ENCODE peak calls at places on chromosomes 2 and 18, in seven cellular contexts. X is adipocyte, O is cardiac muscle cell, P is A549, Z is esophagus squamous epithelium, N is BE2C, E is Panc1. W is an unnamed sample. For H3K4me1, the result is how much of the 10 kb centered on the place peaks cover.

GRCh38 chr2:238420878-238421694 is 5.6 kb upstream of the ASB1 start:
- DNase-seq in X (no peak), O (no peak), P (no peak), Z (no peak), N (no peak), E (no peak), W (no peak)

GRCh38 chr2:222882484-222882928 is 21.7 kb downstream of the ACSL3 start:
- DNase-seq in X (no peak), O (no peak), P (no peak), Z (no peak), N (no peak), E (no peak), W (no peak)

GRCh38 chr2:192007819-192008218 is 160.9 kb upstream of the CAVIN2 start:
- DNase-seq in X (peak), O (peak), P (no peak), Z (no peak), N (no peak), E (no peak), W (no peak)

GRCh38 chr2:199405241-199405640 is 52.5 kb downstream of the SATB2 start:
- DNase-seq in X (peak), O (peak), P (peak), Z (no peak), N (no peak), E (no peak), W (no peak)

GRCh38 chr2:171557363-171557762 is 35.1 kb downstream of the CYBRD1 start:
- DNase-seq in X (no peak), O (no peak), P (no peak), Z (no peak), N (no peak), E (no peak), W (no peak)

GRCh38 chr18:76657911-76658475 is 163.0 kb upstream of the ZNF516 start:
- DNase-seq in X (no peak), O (no peak), P (no peak), Z (no peak), N (no peak), E (no peak), W (no peak)

GRCh38 chr2:105129722-105130232 is 91.9 kb downstream of the MRPS9 start:
- DNase-seq in X (no peak), O (no peak), P (no peak), Z (no peak), N (no peak), E (no peak), W (no peak)

GRCh38 chr2:168480825-168481585 is 24.9 kb downstream of the CERS6 start:
- DNase-seq in X (no peak), O (no peak), P (no peak), Z (no peak), N (no peak), E (no peak), W (no peak)

GRCh38 chr2:234980476-234981187 is 28.8 kb downstream of the SH3BP4 start:
- DNase-seq in X (no peak), O (no peak), P (no peak), Z (no peak), N (no peak), E (no peak), W (peak)

GRCh38 chr2:160156665-160157064 is 43.4 kb downstream of the ITGB6 start:
- DNase-seq in X (no peak), O (no peak), P (peak), Z (no peak), N (no peak), E (no peak), W (no peak)

GRCh38 chr2:95539290-95539689 is 52.5 kb upstream of the TRIM43 start:
- DNase-seq in X (no peak), O (no peak), P (no peak), Z (no peak), N (no peak), E (no peak), W (no peak)

GRCh38 chr2:227292314-227292713 is 32.7 kb upstream of the MFF start:
- DNase-seq in X (no peak), O (no peak), P (no peak), Z (no peak), N (no peak), E (no peak), W (no peak)

GRCh38 chr2:12302140-12302539 is 414.6 kb upstream of the TRIB2 start:
- DNase-seq in X (no peak), O (no peak), P (no peak), Z (no peak), N (no peak), E (no peak), W (no peak)

GRCh38 chr2:238518127-238518827 is 91.5 kb downstream of the ASB1 start:
- DNase-seq in X (peak), O (no peak), P (no peak), Z (no peak), N (no peak), E (no peak), W (no peak)

GRCh38 chr18:68448736-68449135 is 266.2 kb downstream of the TMX3 start:
- DNase-seq in X (no peak), O (no peak), P (no peak), Z (no peak), N (no peak), E (no peak), W (no peak)

GRCh38 chr2:161238559-161239415 is 69.4 kb upstream of the PSMD14 start:
- DNase-seq in X (peak), O (peak), P (peak), Z (no peak), N (peak), E (no peak), W (peak)

GRCh38 chr18:68267583-68267982 is 447.3 kb downstream of the TMX3 start:
- DNase-seq in X (peak), O (no peak), P (no peak), Z (no peak), N (no peak), E (no peak), W (no peak)

GRCh38 chr18:79904357-79905147 is 46.9 kb downstream of the SLC66A2 start:
- DNase-seq in X (no peak), O (no peak), P (no peak), Z (no peak), N (no peak), E (no peak), W (peak)

GRCh38 chr2:240893363-240893828 is 2.6 kb downstream of the MAB21L4 start:
- DNase-seq in X (peak), O (no peak), P (no peak), Z (no peak), N (no peak), E (no peak), W (no peak)

GRCh38 chr2:44948565-44949328 is 7.2 kb downstream of the SIX3 start:
- DNase-seq in X (no peak), O (no peak), P (no peak), Z (no peak), N (peak), E (no peak), W (no peak)

GRCh38 chr2:132659331-132659730 is 10.7 kb downstream of the LYPD1 start:
- DNase-seq in X (no peak), O (no peak), P (no peak), Z (no peak), N (no peak), E (no peak), W (no peak)
- H3K4me1 ChIP-seq in X (under half), O (under half), P (under half), Z (under half), N (under half), E (under half), W (under half)

DNA sequence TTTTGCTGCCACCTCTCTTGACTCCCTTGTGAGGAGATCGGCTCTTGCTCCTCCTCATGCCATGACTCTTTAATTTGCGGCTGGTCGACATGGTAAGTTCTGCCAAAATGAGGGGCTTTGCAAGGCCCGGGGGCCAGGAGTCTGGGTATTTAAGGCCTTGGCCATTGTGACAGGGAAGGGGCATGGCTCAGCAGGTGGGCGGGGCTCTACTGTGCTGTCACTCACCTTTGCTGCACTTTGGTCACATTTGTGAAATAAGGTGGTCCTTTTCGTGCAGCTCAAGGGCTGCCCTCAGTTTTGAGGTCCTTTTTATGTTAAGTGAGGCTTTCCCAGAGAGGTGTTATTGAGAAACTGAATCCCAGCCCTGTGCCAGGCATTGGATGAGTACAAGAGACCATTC is at the start of gene TNP1:
- DNase-seq in X (no peak), O (no peak), P (no peak), Z (no peak), N (no peak), E (no peak), W (no peak)
- H3K4me1 ChIP-seq in X (under half), O (under half), P (under half), Z (under half), N (under half), E (under half), W (under half)

GRCh38 chr2:96821113-96821512 is 5.0 kb downstream of the CNNM3 start:
- DNase-seq in X (no peak), O (no peak), P (no peak), Z (no peak), N (no peak), E (no peak), W (no peak)
- H3K4me1 ChIP-seq in X (under half), O (under half), P (under half), Z (half or more), N (under half), E (half or more), W (under half)

GRCh38 chr2:26610504-26611335 is 30.4 kb downstream of the CIB4 start:
- DNase-seq in X (no peak), O (no peak), P (no peak), Z (no peak), N (no peak), E (no peak), W (no peak)
- H3K4me1 ChIP-seq in X (under half), O (under half), P (under half), Z (half or more), N (half or more), E (under half), W (under half)

DNA sequence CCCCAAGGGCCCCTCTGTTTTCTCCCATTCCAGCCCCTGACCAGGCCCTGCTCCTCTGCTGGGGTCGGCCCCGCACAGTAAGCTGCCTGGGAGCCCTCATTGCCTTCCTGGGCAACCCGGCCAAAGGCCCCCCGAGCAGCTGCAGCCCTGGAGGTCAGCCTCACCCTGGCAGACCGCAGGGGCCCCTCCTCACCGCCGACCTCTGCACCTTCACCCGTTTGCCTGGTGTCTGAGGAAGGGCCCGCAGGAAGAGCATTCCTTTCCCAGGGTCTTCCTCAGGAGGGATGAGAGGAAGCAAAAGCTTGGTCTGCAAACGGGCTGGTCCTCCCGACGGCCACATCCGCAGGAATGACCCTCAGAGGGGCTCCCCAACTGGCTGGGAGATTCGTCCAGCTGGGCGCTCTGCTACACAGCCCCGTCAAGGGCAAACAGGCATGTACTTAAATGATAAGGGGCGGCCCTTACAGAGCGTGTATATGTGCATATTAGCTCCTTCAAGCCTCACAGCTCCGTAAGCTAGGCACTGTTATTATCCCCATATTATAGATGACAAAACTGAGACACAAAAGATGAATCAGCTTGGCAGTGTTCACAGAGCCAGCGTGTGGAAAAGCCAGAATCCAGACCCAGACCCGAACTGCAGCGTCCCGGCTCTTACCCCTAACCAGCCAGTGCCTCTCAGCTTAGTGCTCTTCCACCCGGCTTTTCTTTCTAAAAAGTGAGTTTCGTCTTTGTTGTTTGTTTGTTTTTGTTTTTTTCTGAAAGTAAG is 52.8 kb downstream of the SLC4A1AP start:
- DNase-seq in X (peak), O (peak), P (no peak), Z (no peak), N (no peak), E (no peak), W (no peak)
- H3K4me1 ChIP-seq in X (under half), O (under half), P (half or more), Z (half or more), N (under half), E (under half), W (under half)

GRCh38 chr2:97910403-97911209 is 85.1 kb downstream of the TMEM131 start:
- DNase-seq in X (no peak), O (no peak), P (no peak), Z (no peak), N (no peak), E (no peak), W (no peak)

GRCh38 chr2:97911922-97912575 is 83.7 kb downstream of the TMEM131 start:
- DNase-seq in X (peak), O (no peak), P (no peak), Z (no peak), N (no peak), E (no peak), W (no peak)

GRCh38 chr2:97914691-97915213 is 81.0 kb downstream of the TMEM131 start:
- DNase-seq in X (no peak), O (no peak), P (no peak), Z (no peak), N (no peak), E (no peak), W (no peak)

GRCh38 chr2:97911210-97911921 is 84.4 kb downstream of the TMEM131 start:
- DNase-seq in X (peak), O (no peak), P (no peak), Z (no peak), N (no peak), E (no peak), W (no peak)

GRCh38 chr2:97913846-97914245 is 81.9 kb downstream of the TMEM131 start:
- DNase-seq in X (no peak), O (no peak), P (no peak), Z (no peak), N (no peak), E (no peak), W (no peak)
- H3K4me1 ChIP-seq in X (under half), O (under half), P (under half), Z (under half), N (under half), E (under half), W (under half)

W was measured in prostate gland.